ENCODE peak calls at places on chromosomes 2 and 18, in four cellular contexts. I is MM.1S, L is GM23338, C is HCT116. E is an unnamed sample. For H3K9me2, the result is how much of the 10 kb centered on the place peaks cover.

GRCh38 chr18:32810314-32810713 is 37.5 kb upstream of the KLHL14 start:
- DNase-seq in C (no peak), L (no peak), I (no peak), E (no peak)

GRCh38 chr2:11758187-11758586 is 11.8 kb downstream of the LPIN1 start:
- DNase-seq in C (no peak), L (no peak), I (no peak), E (no peak)

GRCh38 chr18:60996822-60997221 is 336.4 kb upstream of the CDH20 start:
- DNase-seq in L (no peak), I (no peak), C (no peak), E (no peak)

GRCh38 chr2:37982147-37982582 is 57.1 kb downstream of the RMDN2 start:
- DNase-seq in C (peak), I (peak), L (peak), E (peak)

GRCh38 chr2:241722896-241723454 is 11.5 kb upstream of the D2HGDH start:
- DNase-seq in C (no peak), L (no peak), I (no peak), E (no peak)

GRCh38 chr2:134564549-134564948 is 154.3 kb downstream of the TMEM163 start:
- DNase-seq in L (no peak), C (no peak), I (no peak), E (peak)

GRCh38 chr2:71759056-71759455 is 305.7 kb downstream of the DYSF start:
- DNase-seq in I (no peak), C (no peak), L (no peak), E (no peak)

GRCh38 chr2:188176626-188177025 is 115.0 kb upstream of the GULP1 start:
- DNase-seq in I (no peak), L (no peak), C (no peak), E (no peak)

GRCh38 chr2:46810195-46810594 is 105.4 kb downstream of the MCFD2 start:
- DNase-seq in L (no peak), C (no peak), I (no peak), E (no peak)

GRCh38 chr18:27887287-27887686 is 289.6 kb downstream of the CDH2 start:
- DNase-seq in L (no peak), C (no peak), I (no peak), E (peak)

GRCh38 chr2:129085386-129085785 is 766.7 kb upstream of the HS6ST1 start:
- DNase-seq in C (no peak), I (no peak), L (no peak), E (no peak)

GRCh38 chr2:229636568-229636967 is 77.8 kb downstream of the DNER start:
- DNase-seq in L (peak), C (peak), I (no peak), E (peak)

GRCh38 chr2:61645911-61646310 is 107.8 kb upstream of the XPO1 start:
- DNase-seq in L (no peak), C (no peak), I (no peak), E (peak)
- TF ChIP-seq EZH2phosphoT487 in L (no peak), C (no peak), I (no peak), E (no peak)

DNA sequence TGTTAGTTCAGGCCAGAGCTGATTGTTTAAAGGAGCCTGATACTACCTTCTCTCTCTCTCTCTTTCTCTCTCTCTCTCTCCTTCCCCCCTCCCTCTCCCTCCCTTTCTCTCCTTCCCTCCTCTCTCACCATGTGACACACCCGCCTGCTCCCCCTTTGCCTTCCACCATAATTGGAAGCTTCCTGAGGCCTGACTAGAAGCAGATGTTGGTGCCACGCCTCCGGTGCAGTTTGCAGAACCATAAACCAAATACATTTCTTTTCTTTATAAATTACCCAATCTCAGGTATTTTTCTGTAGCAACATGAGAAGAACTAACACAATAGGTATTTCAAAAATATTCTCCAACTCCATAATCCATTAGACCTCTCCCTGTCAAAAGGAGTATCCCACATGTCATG is 62.4 kb downstream of the ANKRD62 start:
- DNase-seq in I (no peak), L (no peak), C (no peak), E (no peak)
- H2AFZ ChIP-seq in I (no peak), L (peak), C (no peak), E (no peak)

GRCh38 chr18:68220458-68220857 is 494.4 kb downstream of the TMX3 start:
- DNase-seq in I (no peak), C (no peak), L (no peak), E (no peak)

GRCh38 chr18:68219867-68220266 is 495.0 kb downstream of the TMX3 start:
- DNase-seq in L (no peak), I (no peak), C (no peak), E (no peak)

GRCh38 chr18:68221116-68221724 is 493.7 kb downstream of the TMX3 start:
- DNase-seq in C (no peak), I (no peak), L (peak), E (no peak)

GRCh38 chr18:68219274-68219673 is 495.6 kb downstream of the TMX3 start:
- DNase-seq in I (no peak), L (no peak), C (no peak), E (peak)

DNA sequence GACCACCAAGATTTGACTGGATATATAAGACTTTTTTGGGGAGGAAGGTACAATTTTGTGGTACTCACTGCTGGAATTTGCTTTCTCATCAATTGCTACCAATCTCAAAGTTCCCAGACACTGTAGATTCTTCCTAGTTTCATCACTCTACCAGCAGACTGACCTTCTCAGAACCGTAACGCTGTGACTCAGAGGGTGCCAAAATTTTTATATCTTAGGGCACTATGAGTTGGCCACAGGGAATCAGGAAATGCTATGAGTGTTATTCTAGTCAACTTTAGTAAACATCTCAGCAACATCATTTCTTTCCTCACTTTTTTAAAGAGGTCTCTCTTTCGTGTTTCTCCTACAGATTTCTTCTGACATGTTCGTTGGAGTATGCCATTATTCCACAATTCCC is 499.0 kb downstream of the TMX3 start:
- DNase-seq in C (no peak), L (no peak), I (no peak), E (peak)
- H3K9me2 ChIP-seq in C (under half), L (under half), I (under half), E (under half)

DNA sequence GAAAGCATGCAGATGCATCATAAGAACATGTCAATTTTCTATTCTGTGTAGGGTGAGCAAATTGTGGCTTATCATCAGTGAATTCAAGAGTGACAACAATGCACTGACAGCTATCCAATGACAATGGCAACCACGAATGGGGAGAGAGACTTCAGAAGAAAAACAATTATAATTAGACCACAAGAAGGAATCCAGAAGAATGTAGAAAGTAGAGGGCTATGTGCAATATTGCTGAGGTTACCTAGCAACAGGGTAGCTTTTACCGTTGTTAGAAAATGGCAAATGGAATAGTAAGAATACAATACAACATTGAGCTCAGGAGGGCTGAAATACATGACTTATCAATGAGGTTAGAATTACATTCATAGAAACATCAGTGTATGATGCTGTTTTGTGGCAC is 71.1 kb upstream of the SESTD1 start:
- DNase-seq in L (no peak), I (no peak), C (no peak), E (no peak)
- TF ChIP-seq EZH2phosphoT487 in L (no peak), I (no peak), C (no peak), E (no peak)

GRCh38 chr2:127053731-127054603 is 53.0 kb downstream of the BIN1 start:
- DNase-seq in C (no peak), L (no peak), I (no peak), E (no peak)
- H2AFZ ChIP-seq in C (no peak), L (no peak), I (no peak), E (no peak)

GRCh38 chr2:182606728-182607681 is 109.1 kb upstream of the DNAJC10 start:
- DNase-seq in I (no peak), L (no peak), C (no peak), E (no peak)
- H3K9me2 ChIP-seq in I (under half), L (under half), C (under half), E (under half)

DNA sequence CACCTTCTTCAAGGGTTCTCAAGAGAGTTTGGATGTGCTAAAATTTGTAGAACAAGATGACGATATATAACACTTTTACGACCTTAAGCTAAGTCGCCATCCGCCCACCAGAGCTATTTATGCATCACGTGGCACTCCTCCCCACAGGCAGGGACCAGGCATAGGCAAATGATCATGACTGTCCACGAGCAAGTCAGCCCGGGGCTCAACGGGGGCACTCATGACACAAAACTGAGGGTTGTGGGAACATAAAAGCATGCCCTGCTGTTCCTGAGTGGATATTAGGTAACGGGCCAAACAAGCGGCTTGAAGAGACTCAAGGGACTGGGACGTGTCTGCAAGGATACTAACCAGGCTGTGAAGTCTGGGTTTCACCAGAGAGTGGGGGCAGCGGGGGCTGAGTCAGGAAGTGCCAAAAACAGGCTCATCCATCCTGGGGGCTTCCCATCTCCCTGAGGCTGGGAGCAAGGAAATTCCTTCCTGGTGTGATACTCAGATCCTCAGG is 58.1 kb downstream of the FAM178B start:
- DNase-seq in L (no peak), I (no peak), C (no peak), E (no peak)
- TF ChIP-seq EZH2phosphoT487 in L (no peak), I (no peak), C (no peak), E (no peak)